ENCODE peak calls at places on chromosome 18, in four cellular contexts. E is coronary artery, T is AG09309, G is esophagus squamous epithelium. A is an unnamed sample.
A peak's percentile ranks its signal among the peaks of the same experiment; 100 is the strongest.

GRCh38 chr18:56727399-56727798 is 76.2 kb downstream of the WDR7 start:
- DNase-seq in E (no peak), T (no peak), G (no peak), A (no peak)

GRCh38 chr18:28136071-28136470 is 40.9 kb downstream of the CDH2 start:
- DNase-seq in E (no peak), T (no peak), G (no peak), A (no peak)

GRCh38 chr18:59646946-59647307 is 50.3 kb downstream of the CCBE1 start:
- DNase-seq in E (no peak), T (no peak), G (no peak), A (no peak)

GRCh38 chr18:32349728-32350395 is 120.8 kb downstream of the GAREM1 start:
- DNase-seq in E (peak; percentile 82), T (peak; percentile 67), G (no peak), A (no peak)

GRCh38 chr18:22193466-22193865 is 24.1 kb downstream of the GATA6 start:
- DNase-seq in E (no peak), T (no peak), G (no peak), A (no peak)

GRCh38 chr18:58466636-58467205 is 162.2 kb downstream of the ALPK2 start:
- DNase-seq in E (no peak), T (no peak), G (no peak), A (no peak)

GRCh38 chr18:34492652-34493051 is 217.4 kb upstream of the DTNA start:
- DNase-seq in E (no peak), T (no peak), G (no peak), A (no peak)

GRCh38 chr18:24831091-24831490 is 370.7 kb downstream of the HRH4 start:
- DNase-seq in E (no peak), T (no peak), G (no peak), A (no peak)

GRCh38 chr18:43563780-43564179 is 286.5 kb upstream of the SYT4 start:
- DNase-seq in E (no peak), T (peak; percentile 11), G (no peak), A (no peak)

GRCh38 chr18:35143615-35144596 is 96.9 kb upstream of the ZNF397 start:
- DNase-seq in E (no peak), T (peak; percentile 17), G (no peak), A (no peak)

GRCh38 chr18:6118080-6118479 is 222.8 kb upstream of the TMEM200C start:
- DNase-seq in E (no peak), T (no peak), G (no peak), A (no peak)

GRCh38 chr18:49616618-49617328 is 54.9 kb downstream of the LIPG start:
- DNase-seq in E (no peak), T (no peak), G (no peak), A (no peak)

GRCh38 chr18:75215663-75216062 is 5.1 kb downstream of the TSHZ1 start:
- DNase-seq in E (no peak), T (no peak), G (no peak), A (no peak)

GRCh38 chr18:5103286-5103685 is 93.8 kb downstream of the AKAIN1 start:
- DNase-seq in E (no peak), T (no peak), G (no peak), A (no peak)

GRCh38 chr18:48896875-48897511 is 53.8 kb downstream of the SMAD7 start:
- DNase-seq in E (peak; percentile 75), T (no peak), G (no peak), A (no peak)

GRCh38 chr18:58392336-58393000 is 236.4 kb downstream of the ALPK2 start:
- DNase-seq in E (peak; percentile 47), T (peak; percentile 61), G (no peak), A (no peak)

GRCh38 chr18:30454920-30455319 is 587.6 kb downstream of the DSC3 start:
- DNase-seq in E (no peak), T (no peak), G (no peak), A (no peak)

GRCh38 chr18:2916184-2916583 is 69.4 kb downstream of the EMILIN2 start:
- DNase-seq in E (peak; percentile 31), T (no peak), G (no peak), A (no peak)

GRCh38 chr18:51614967-51615571 is 417.6 kb upstream of the MEX3C start:
- DNase-seq in E (no peak), T (no peak), G (no peak), A (no peak)

GRCh38 chr18:46481048-46481846 is 175.8 kb downstream of the LOXHD1 start:
- DNase-seq in E (no peak), T (peak; percentile 11), G (no peak), A (peak; percentile 31)

GRCh38 chr18:28766721-28767120 is 589.8 kb upstream of the CDH2 start:
- DNase-seq in E (no peak), T (no peak), G (no peak), A (no peak)

GRCh38 chr18:23671564-23671963 is 8.9 kb upstream of the ANKRD29 start:
- DNase-seq in E (no peak), T (no peak), G (no peak), A (no peak)

GRCh38 chr18:5865521-5865920 is 29.8 kb downstream of the TMEM200C start:
- DNase-seq in E (no peak), T (no peak), G (no peak), A (no peak)

GRCh38 chr18:31990823-31991222 is 27.8 kb upstream of the RNF125 start:
- DNase-seq in E (no peak), T (no peak), G (no peak), A (no peak)

GRCh38 chr18:46369323-46369722 is 265.1 kb downstream of the HAUS1 start:
- DNase-seq in E (no peak), T (no peak), G (no peak), A (no peak)

DNA sequence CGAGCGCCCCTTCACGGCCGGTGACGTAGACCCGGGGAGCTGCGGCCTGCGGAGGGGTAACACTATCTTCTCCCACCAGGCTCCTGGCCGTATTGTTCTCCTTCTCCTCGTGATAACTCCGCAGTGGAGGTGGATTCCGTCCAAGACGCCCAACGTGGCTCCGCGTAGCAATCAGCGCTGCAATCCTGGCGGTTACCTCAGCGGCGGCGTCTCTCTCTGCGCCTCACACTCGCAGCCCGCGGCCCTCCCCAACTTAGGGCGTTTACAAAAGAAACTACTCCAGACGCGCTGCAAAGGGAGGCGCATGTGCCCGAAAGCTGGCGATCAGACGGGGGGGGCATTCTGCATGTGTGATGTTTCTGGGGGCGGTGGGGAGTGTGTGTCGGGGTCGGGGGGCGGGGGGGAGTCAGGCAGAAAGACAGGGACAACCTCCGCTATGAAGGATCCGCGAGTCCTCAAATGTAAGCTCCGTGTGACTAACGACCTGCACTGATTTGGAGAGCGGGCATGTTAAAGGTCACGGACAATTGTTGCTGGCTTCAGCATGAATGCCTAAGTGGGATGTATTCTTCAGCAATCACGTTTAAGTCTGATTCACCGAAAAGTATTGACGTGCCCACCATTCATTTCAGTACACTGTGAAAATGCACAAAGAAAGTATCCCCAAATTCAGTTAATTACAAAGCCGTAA is 1.3 kb upstream of the ZNF516 start:
- DNase-seq in E (no peak), T (no peak), G (no peak), A (no peak)
- H3K4me3 ChIP-seq in E (peak overlapping the region; percentile 71), T (peak overlapping the region; percentile 65), G (peak overlapping the region; percentile 60), A (no peak overlapping the region)

DNA sequence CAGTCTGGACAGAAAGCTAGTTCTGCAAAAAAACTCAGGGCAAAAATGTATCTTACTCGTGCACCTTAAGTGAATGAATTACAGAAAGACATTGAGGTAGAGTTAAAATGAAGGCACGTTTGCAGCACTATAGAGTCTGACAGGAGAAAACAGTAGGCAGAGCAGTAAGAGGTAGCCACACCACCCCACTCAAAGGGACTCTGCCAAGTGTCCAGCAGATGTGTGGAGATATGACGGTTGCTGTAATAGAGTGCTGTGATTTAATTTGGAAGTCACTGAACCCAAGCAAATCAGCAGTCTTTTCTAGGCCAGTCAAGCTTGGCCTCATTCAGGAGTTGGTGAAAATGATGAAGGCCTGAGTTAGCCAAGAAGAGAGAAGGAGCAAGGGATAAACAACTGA is 464.4 kb downstream of the PTPRM start:
- DNase-seq in E (no peak), T (no peak), G (no peak), A (no peak)
- H3K4me3 ChIP-seq in E (no peak overlapping the region), T (no peak overlapping the region), G (no peak overlapping the region), A (no peak overlapping the region)

GRCh38 chr18:9684901-9685738 is 23.0 kb upstream of the RAB31 start:
- DNase-seq in E (no peak), T (no peak), G (no peak), A (no peak)
- H3K4me3 ChIP-seq in E (peak overlapping the region; percentile 47), T (peak overlapping the region; percentile 3), G (no peak overlapping the region), A (no peak overlapping the region)

DNA sequence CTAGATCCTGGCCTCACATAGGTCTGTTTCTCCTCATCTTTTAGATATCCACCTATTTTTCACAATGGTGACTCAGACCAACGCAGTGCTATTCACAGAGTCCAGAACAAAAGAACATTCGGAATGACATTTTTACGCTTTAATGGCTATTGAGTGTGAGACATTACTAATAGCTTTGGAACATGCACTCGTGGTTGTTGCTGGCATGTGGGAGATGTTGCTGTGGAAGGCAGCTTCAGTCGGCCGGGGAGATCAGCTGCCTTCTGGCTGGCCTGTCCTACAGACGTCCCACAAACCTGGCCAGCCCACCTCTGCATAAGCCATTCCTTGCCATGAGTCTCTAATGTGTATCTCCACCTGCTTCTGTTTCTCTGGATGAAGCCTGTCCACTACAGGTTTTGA is 3.4 kb downstream of the MBP start:
- DNase-seq in E (no peak), T (peak; percentile 64), G (no peak), A (no peak)
- H3K4me3 ChIP-seq in E (no peak overlapping the region), T (no peak overlapping the region), G (no peak overlapping the region), A (no peak overlapping the region)

GRCh38 chr18:79532690-79533058 is 136.9 kb downstream of the NFATC1 start:
- DNase-seq in E (no peak), T (no peak), G (no peak), A (no peak)

GRCh38 chr18:79531926-79532689 is 136.4 kb downstream of the NFATC1 start:
- DNase-seq in E (no peak), T (no peak), G (no peak), A (no peak)

GRCh38 chr18:79530821-79531220 is 135.1 kb downstream of the NFATC1 start:
- DNase-seq in E (no peak), T (no peak), G (no peak), A (no peak)

GRCh38 chr18:79529991-79530390 is 134.3 kb downstream of the NFATC1 start:
- DNase-seq in E (no peak), T (no peak), G (no peak), A (no peak)

GRCh38 chr18:79531386-79531785 is 135.7 kb downstream of the NFATC1 start:
- DNase-seq in E (no peak), T (no peak), G (no peak), A (no peak)
- H3K4me3 ChIP-seq in E (no peak overlapping the region), T (no peak overlapping the region), G (no peak overlapping the region), A (no peak overlapping the region)

DNA sequence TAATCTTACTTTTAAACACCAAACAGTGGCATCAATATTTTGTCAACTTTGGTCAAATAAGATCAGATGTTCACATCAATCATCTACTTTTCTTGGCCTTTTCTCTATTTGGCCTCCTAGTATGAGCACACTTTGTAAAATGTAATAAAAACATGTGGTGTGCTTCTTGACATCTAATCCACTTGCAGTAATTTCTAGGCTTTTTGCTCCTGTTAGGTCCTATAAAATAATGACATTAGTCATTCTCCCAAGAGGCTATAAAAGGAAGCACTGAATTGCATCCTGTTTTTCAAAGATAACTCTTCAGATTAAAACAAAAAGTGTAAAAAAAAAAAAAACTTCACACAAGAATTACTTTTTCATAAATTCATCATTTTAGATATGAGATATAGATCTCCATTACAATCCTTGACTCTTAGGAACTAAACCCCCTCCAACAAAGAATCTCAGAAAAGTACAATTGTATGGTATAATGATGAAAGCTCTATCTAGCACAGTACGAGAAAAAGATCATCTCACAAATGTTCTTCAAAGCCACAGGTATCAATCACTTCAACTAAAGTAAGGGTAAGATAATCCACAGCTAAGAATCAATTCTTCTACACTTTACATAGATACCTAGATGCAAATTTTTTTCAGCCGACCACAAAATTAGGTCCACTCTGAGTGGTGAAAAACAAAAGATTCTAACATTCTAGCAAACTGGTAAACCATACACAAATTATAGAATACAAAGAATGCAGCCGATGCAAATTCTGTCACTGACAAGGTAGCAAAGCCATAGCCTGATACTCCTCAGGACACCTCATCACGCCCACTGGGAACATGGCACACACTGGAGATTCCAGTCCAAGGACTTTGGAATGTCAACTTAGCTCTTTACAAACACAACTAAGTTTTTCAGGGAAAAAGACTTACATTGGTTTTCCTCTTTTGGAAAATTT is 2.7 kb downstream of the BCL2 start:
- DNase-seq in E (no peak), T (no peak), G (no peak), A (no peak)
- H3K4me3 ChIP-seq in E (peak overlapping the region; percentile 94), T (no peak overlapping the region), G (peak overlapping the region; percentile 59), A (peak overlapping the region; percentile 89)